ENCODE peak calls at places on chromosome 19, in six cellular contexts. S, Q, T, A, K and Y are unnamed samples. For H3K36me3, the result is how much of the 10 kb centered on the place peaks cover.

GRCh38 chr19:19109601-19110000 is 28.7 kb downstream of the TMEM161A start:
- DNase-seq in K (no peak), Q (no peak), S (no peak), A (no peak), T (no peak), Y (no peak)

GRCh38 chr19:17982430-17982829 is 15.5 kb downstream of the KCNN1 start:
- DNase-seq in T (no peak), A (no peak), K (no peak), S (no peak), Q (no peak), Y (no peak)

GRCh38 chr19:2627319-2627829 is 75.1 kb downstream of the GNG7 start:
- DNase-seq in S (peak), Q (peak), K (peak), A (peak), T (no peak), Y (no peak)

GRCh38 chr19:48274173-48274572 is 4.3 kb downstream of the ZNF114 start:
- DNase-seq in T (no peak), K (no peak), S (no peak), A (no peak), Q (no peak), Y (no peak)

GRCh38 chr19:19098703-19099632 is 35.2 kb downstream of the SLC25A42 start:
- DNase-seq in Q (no peak), A (no peak), K (no peak), S (no peak), T (no peak), Y (no peak)

GRCh38 chr19:56869886-56870285 is 29.4 kb upstream of the PEG3 start:
- DNase-seq in T (no peak), Q (no peak), A (no peak), K (no peak), S (no peak), Y (no peak)

GRCh38 chr19:31515931-31516330 is 166.7 kb upstream of the TSHZ3 start:
- DNase-seq in K (peak), S (no peak), Q (no peak), T (no peak), A (no peak), Y (no peak)

GRCh38 chr19:36707134-36707533 is 19.7 kb downstream of the ZNF567 start:
- DNase-seq in T (no peak), S (no peak), Q (no peak), K (no peak), A (no peak), Y (no peak)

GRCh38 chr19:29810504-29810871 is 1.3 kb upstream of the CCNE1 start:
- DNase-seq in Q (no peak), K (no peak), S (peak), T (peak), A (no peak), Y (no peak)

GRCh38 chr19:1266116-1266817 is 2.9 kb upstream of the CIRBP start:
- DNase-seq in Q (no peak), A (peak), K (peak), T (peak), S (peak), Y (no peak)

GRCh38 chr19:29768166-29768565 is 43.6 kb upstream of the CCNE1 start:
- DNase-seq in S (no peak), A (no peak), T (no peak), Q (no peak), K (no peak), Y (no peak)

GRCh38 chr19:38721977-38722773 is 22.1 kb downstream of the CAPN12 start:
- DNase-seq in T (no peak), K (no peak), S (no peak), A (peak), Q (no peak), Y (no peak)

GRCh38 chr19:16876904-16877361 is 11.9 kb upstream of the F2RL3 start:
- DNase-seq in A (no peak), S (peak), K (no peak), T (no peak), Q (no peak), Y (no peak)

GRCh38 chr19:18832331-18833140 is 777 bp downstream of the UPF1 start:
- DNase-seq in K (no peak), T (peak), A (no peak), S (peak), Q (no peak), Y (no peak)

GRCh38 chr19:39320948-39321831 is 527 bp upstream of the LRFN1 start:
- DNase-seq in S (no peak), A (no peak), K (no peak), Q (no peak), T (no peak), Y (no peak)

GRCh38 chr19:43435775-43436174 is 21.1 kb downstream of the TEX101 start:
- DNase-seq in K (no peak), S (no peak), A (no peak), Q (no peak), T (no peak), Y (no peak)

GRCh38 chr19:31930401-31930800 is 415.0 kb upstream of the ZNF507 start:
- DNase-seq in K (no peak), A (no peak), T (no peak), Q (no peak), S (no peak), Y (no peak)

GRCh38 chr19:45251452-45252354 is 632 bp downstream of the MARK4 start:
- DNase-seq in S (peak), A (no peak), Q (no peak), T (no peak), K (no peak), Y (no peak)

GRCh38 chr19:40688987-40689338 is 1.5 kb downstream of the NUMBL start:
- DNase-seq in Q (no peak), S (no peak), K (no peak), T (no peak), A (no peak), Y (no peak)

GRCh38 chr19:31513841-31514240 is 164.6 kb upstream of the TSHZ3 start:
- DNase-seq in T (no peak), Q (no peak), K (peak), S (no peak), A (no peak), Y (no peak)

GRCh38 chr19:39200066-39200817 is 3.5 kb downstream of the NCCRP1 start:
- DNase-seq in Q (no peak), S (no peak), T (no peak), A (no peak), K (no peak), Y (no peak)

GRCh38 chr19:18762125-18763023 is 28.7 kb downstream of the COMP start:
- DNase-seq in Q (no peak), T (no peak), S (peak), K (no peak), A (peak), Y (no peak)

GRCh38 chr19:38162094-38162493 is 61.9 kb downstream of the DPF1 start:
- DNase-seq in A (no peak), T (no peak), Q (no peak), S (no peak), K (no peak), Y (no peak)

GRCh38 chr19:29378543-29379105 is 147.2 kb upstream of the VSTM2B start:
- DNase-seq in K (peak), A (no peak), S (no peak), T (no peak), Q (no peak), Y (no peak)

GRCh38 chr19:44663996-44664395 is 7.3 kb upstream of the CEACAM19 start:
- DNase-seq in A (no peak), S (no peak), K (no peak), Q (no peak), T (no peak), Y (no peak)

GRCh38 chr19:18020212-18021067 is 12.5 kb downstream of the ARRDC2 start:
- DNase-seq in A (peak), Q (no peak), S (peak), T (no peak), K (peak), Y (no peak)

GRCh38 chr19:10000171-10000826 is 10.0 kb downstream of the COL5A3 start:
- DNase-seq in S (peak), A (peak), T (peak), K (no peak), Q (peak), Y (no peak)

GRCh38 chr19:40908981-40909380 is 26.9 kb upstream of the CYP2A7 start:
- DNase-seq in K (no peak), T (no peak), S (no peak), A (no peak), Q (no peak), Y (no peak)

GRCh38 chr19:55014714-55015113 is 23.4 kb downstream of the GP6 start:
- DNase-seq in K (no peak), S (no peak), Q (no peak), A (no peak), T (no peak), Y (no peak)

GRCh38 chr19:58243351-58243750 is 14.6 kb downstream of the ZNF544 start:
- DNase-seq in S (no peak), Q (no peak), A (no peak), K (no peak), T (no peak), Y (no peak)

GRCh38 chr19:29492761-29493160 is 33.0 kb upstream of the VSTM2B start:
- DNase-seq in S (no peak), A (no peak), T (no peak), Q (no peak), K (peak), Y (no peak)

GRCh38 chr19:39319098-39319891 is 1.4 kb downstream of the LRFN1 start:
- DNase-seq in A (no peak), K (no peak), T (no peak), S (no peak), Q (no peak), Y (no peak)

GRCh38 chr19:11422163-11423068 is 3.3 kb upstream of the RGL3 start:
- DNase-seq in T (no peak), S (peak), K (no peak), Q (no peak), A (peak), Y (no peak)

DNA sequence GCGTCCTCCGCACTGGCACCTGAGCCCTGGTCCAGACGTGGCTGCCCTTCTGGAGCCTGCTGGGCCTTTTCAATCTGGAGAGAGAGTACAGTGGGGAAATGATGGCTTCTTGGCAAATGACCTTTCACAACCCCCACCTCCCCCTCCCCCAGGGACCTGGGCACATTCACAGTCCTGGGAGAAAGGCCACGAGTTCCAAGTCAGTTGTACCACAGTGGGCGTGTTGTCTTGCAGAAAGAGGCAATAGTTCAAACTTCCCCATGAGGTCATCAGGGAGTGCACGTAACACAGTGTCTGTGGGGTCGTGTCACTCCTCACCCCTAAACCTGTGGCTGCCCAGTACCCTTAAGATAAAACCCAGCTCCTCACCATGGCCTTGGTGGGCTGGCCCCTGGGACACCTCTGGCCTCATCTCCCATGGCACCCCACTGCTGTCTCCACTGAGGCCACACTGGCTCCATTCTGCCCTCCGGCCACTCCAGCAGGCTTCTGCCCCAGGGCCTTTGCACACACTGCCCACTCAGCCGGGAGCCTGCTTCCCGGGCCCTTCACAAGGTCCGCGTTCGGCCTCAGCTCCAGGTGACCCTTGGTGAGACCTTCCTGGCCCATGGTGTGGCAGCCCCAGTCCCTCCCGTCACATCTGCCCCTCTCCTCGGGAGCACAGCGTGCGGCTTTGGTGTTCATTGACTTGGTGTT is 13.3 kb downstream of the PLIN4 start:
- DNase-seq in Q (no peak), A (no peak), T (no peak), K (no peak), S (no peak), Y (no peak)
- H3K36me3 ChIP-seq in Q (under half), A (half or more), T (under half), K (under half), S (under half), Y (under half)

DNA sequence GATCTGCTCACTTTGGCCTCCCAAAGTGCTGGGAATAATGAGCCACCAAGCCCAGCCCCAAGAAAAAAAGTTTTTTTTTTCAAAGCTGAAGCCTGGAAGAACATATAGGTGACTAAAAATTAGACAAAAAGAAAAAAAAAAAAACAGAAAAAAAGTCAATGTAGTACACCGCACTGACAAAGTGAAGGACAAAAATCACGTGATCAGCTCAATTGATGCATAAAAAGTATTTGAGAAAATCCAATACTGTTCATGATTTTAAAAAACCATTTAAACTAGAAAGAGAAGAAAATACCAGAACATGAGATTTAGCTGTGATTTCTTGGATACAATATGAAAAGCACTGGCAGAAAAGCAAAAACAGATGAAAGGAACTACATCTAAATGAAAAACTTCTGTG is 10.5 kb upstream of the ERVV-2 start:
- DNase-seq in Q (no peak), K (no peak), S (no peak), A (no peak), T (no peak), Y (no peak)
- TF ChIP-seq POLR2AphosphoS5 in Q (no peak), K (no peak), S (no peak), A (no peak), T (no peak), Y (no peak)

DNA sequence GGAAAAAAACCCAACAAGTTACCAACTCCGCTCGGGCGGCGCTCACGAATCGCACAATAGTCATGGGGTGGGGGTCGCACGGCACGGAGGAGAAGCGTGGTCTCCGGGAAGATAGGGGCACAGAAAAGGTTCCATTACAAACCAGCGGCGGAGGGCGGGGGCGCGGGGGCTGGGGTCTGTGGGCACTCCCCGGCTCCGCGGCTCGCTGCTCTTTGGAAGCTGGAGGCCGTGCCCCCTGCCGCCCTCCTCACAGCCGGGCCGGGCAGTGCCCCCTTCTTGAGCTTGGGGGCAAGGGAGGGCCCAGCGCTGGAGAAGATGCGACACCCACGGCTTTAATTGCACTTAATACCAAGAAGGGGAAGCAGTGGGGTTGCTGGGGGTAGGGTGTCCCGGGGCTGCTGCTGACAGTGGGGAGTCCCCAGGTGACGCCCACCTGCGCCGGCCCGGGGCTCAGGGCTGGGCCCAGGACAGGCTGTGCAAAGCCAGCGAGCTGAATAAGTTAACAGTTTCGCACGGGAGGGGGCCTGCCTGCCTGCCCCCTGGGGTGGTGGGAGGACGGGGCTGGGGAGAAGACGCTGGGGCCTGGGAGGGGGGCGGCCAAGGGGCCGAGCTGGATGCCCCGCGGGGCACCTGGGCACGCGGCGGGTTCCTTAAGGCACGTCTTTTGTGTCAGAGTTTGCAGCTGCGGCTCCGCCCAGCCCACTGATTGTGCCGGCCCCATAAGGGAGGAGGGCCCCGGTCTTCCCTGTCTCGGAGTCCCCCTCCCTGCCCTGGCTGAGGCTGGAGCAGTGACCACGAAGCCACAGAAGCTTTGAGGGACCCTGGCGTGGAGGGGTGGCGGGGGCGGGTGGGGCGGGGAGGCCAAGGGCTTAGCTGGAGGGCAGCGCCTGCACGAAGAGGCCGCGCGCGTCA is 9.8 kb downstream of the DCAF15 start:
- DNase-seq in Q (no peak), K (no peak), S (no peak), T (no peak), A (no peak), Y (no peak)
- H3K36me3 ChIP-seq in Q (under half), K (under half), S (under half), T (half or more), A (half or more), Y (under half)

DNA sequence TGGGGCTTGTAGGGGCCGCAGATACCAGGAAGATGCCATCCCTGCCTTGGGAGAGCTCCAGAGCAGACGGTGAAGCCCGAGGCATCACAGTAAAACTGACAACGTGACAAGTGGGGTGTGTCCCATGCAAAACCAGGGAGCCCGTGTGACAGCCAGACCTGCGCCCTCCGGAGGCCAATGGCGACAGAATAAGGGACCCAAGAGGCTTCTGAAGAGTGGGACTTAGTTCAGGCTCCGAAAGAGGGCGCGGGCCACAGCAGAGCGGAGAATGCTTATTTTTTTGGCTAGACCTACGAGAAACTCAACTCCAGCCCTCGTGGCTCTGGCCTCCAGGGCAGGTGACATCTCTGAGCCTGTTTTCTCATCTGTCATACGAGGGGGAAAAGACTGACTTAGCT is 23.1 kb downstream of the DPP9 start:
- DNase-seq in S (no peak), K (no peak), Q (no peak), T (no peak), A (no peak), Y (no peak)
- TF ChIP-seq POLR2AphosphoS5 in S (no peak), K (peak), Q (no peak), T (no peak), A (no peak), Y (no peak)

GRCh38 chr19:15812059-15812722 is 3.3 kb downstream of the OR10H1 start:
- DNase-seq in Q (no peak), S (peak), A (peak), K (no peak), T (peak), Y (no peak)
- H3K36me3 ChIP-seq in Q (under half), S (under half), A (under half), K (under half), T (under half), Y (under half)

GRCh38 chr19:42396542-42397314 is 6.6 kb upstream of the CNFN start:
- DNase-seq in Q (peak), T (peak), K (peak), S (peak), A (peak), Y (peak)
- TF ChIP-seq POLR2AphosphoS5 in Q (peak), T (peak), K (peak), S (peak), A (peak), Y (peak)

DNA sequence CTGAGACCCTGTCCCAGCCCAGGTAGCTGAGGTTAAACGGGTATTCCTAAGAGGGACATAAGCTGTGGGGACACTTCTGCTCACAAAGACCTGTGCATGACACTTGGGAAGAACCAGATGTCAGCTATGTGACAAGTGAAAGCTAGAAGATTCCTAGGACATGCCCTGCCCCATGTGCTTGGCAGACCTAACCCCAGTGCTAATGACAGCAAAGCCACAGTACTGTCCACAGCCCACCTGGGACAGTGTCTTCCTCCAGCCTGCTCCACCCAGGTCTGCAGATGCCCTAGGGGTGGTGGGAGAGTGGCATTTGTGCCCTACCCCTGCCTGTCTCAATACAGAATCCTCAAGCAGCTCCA is 18.4 kb upstream of the EPHX3 start:
- DNase-seq in Q (no peak), T (no peak), K (no peak), S (no peak), A (no peak), Y (no peak)
- H3K36me3 ChIP-seq in Q (under half), T (half or more), K (under half), S (under half), A (half or more), Y (half or more)

GRCh38 chr19:6930190-6930589 is 42.8 kb downstream of the ADGRE1 start:
- DNase-seq in T (no peak), K (no peak), A (no peak), S (no peak), Q (no peak), Y (no peak)

GRCh38 chr19:6925801-6926751 is 38.7 kb downstream of the ADGRE1 start:
- DNase-seq in A (no peak), K (no peak), S (no peak), Q (no peak), T (no peak), Y (no peak)
- TF ChIP-seq POLR2AphosphoS5 in A (no peak), K (no peak), S (no peak), Q (no peak), T (no peak), Y (no peak)

GRCh38 chr19:50275577-50276368 is 53.4 kb downstream of the KCNC3 start:
- DNase-seq in S (no peak), A (no peak), Q (no peak), K (no peak), T (no peak), Y (no peak)
- H3K36me3 ChIP-seq in S (under half), A (half or more), Q (under half), K (under half), T (under half), Y (under half)